ENCODE peak calls at places on chromosomes 12 and 14, in eight cellular contexts. One of them, this sample, is unnamed.

GRCh38 chr12:124100572-124101178 is 127.7 kb downstream of the ZNF664 start:
- DNase-seq in prostate gland: no peak
- DNase-seq in transverse colon: no peak
- DNase-seq in GM13976: no peak
- DNase-seq in endothelial cell: no peak
- DNase-seq in H9: no peak
- DNase-seq in GM10248: no peak
- DNase-seq in colonic mucosa: no peak
- DNase-seq in this sample: no peak

GRCh38 chr14:104596451-104596918 is 8.1 kb downstream of the TMEM179 start:
- DNase-seq in colonic mucosa: no peak
- DNase-seq in GM13976: no peak
- DNase-seq in endothelial cell: no peak
- DNase-seq in H9: no peak
- DNase-seq in prostate gland: no peak
- DNase-seq in GM10248: no peak
- DNase-seq in transverse colon: no peak
- DNase-seq in this sample: no peak

GRCh38 chr12:89163918-89164317 is 188.4 kb downstream of the DUSP6 start:
- DNase-seq in endothelial cell: no peak
- DNase-seq in prostate gland: no peak
- DNase-seq in transverse colon: no peak
- DNase-seq in H9: no peak
- DNase-seq in colonic mucosa: no peak
- DNase-seq in GM10248: no peak
- DNase-seq in GM13976: no peak
- DNase-seq in this sample: no peak

GRCh38 chr12:131536337-131536736 is 174.6 kb upstream of the SFSWAP start:
- DNase-seq in endothelial cell: no peak
- DNase-seq in GM10248: no peak
- DNase-seq in prostate gland: no peak
- DNase-seq in transverse colon: no peak
- DNase-seq in H9: no peak
- DNase-seq in colonic mucosa: no peak
- DNase-seq in GM13976: peak; percentile 20
- DNase-seq in this sample: no peak

GRCh38 chr14:67491285-67491684 is 2.8 kb upstream of the TMEM229B start:
- DNase-seq in GM10248: no peak
- DNase-seq in transverse colon: no peak
- DNase-seq in prostate gland: no peak
- DNase-seq in GM13976: no peak
- DNase-seq in endothelial cell: no peak
- DNase-seq in H9: no peak
- DNase-seq in colonic mucosa: no peak
- DNase-seq in this sample: no peak

GRCh38 chr12:130838284-130838950 is 633 bp downstream of the STX2 start:
- DNase-seq in colonic mucosa: peak; percentile 25
- DNase-seq in endothelial cell: peak; percentile 39
- DNase-seq in transverse colon: peak; percentile 25
- DNase-seq in H9: peak; percentile 66
- DNase-seq in GM13976: peak; percentile 54
- DNase-seq in GM10248: peak; percentile 39
- DNase-seq in prostate gland: peak; percentile 25
- DNase-seq in this sample: no peak

GRCh38 chr12:49674318-49674985 is 32.8 kb downstream of the FMNL3 start:
- DNase-seq in colonic mucosa: no peak
- DNase-seq in prostate gland: no peak
- DNase-seq in endothelial cell: no peak
- DNase-seq in GM13976: no peak
- DNase-seq in transverse colon: no peak
- DNase-seq in H9: no peak
- DNase-seq in GM10248: no peak
- DNase-seq in this sample: no peak

GRCh38 chr12:113919791-113920190 is 46.3 kb downstream of the RBM19 start:
- DNase-seq in H9: no peak
- DNase-seq in GM10248: no peak
- DNase-seq in transverse colon: no peak
- DNase-seq in GM13976: no peak
- DNase-seq in endothelial cell: no peak
- DNase-seq in colonic mucosa: no peak
- DNase-seq in prostate gland: no peak
- DNase-seq in this sample: no peak

GRCh38 chr14:77848031-77848430 is 48.1 kb downstream of the ADCK1 start:
- DNase-seq in colonic mucosa: no peak
- DNase-seq in GM10248: no peak
- DNase-seq in transverse colon: no peak
- DNase-seq in GM13976: no peak
- DNase-seq in endothelial cell: no peak
- DNase-seq in H9: no peak
- DNase-seq in prostate gland: no peak
- DNase-seq in this sample: no peak

GRCh38 chr12:66573605-66574004 is 105.3 kb downstream of the GRIP1 start:
- DNase-seq in prostate gland: no peak
- DNase-seq in transverse colon: peak; percentile 7
- DNase-seq in GM10248: no peak
- DNase-seq in GM13976: no peak
- DNase-seq in colonic mucosa: no peak
- DNase-seq in H9: no peak
- DNase-seq in endothelial cell: no peak
- DNase-seq in this sample: no peak

GRCh38 chr12:77032406-77032805 is 33.0 kb downstream of the E2F7 start:
- DNase-seq in endothelial cell: no peak
- DNase-seq in colonic mucosa: no peak
- DNase-seq in H9: no peak
- DNase-seq in GM13976: no peak
- DNase-seq in prostate gland: no peak
- DNase-seq in transverse colon: no peak
- DNase-seq in GM10248: no peak
- DNase-seq in this sample: no peak

GRCh38 chr12:69648476-69648875 is 37.8 kb upstream of the LRRC10 start:
- DNase-seq in H9: no peak
- DNase-seq in GM13976: no peak
- DNase-seq in endothelial cell: no peak
- DNase-seq in prostate gland: no peak
- DNase-seq in GM10248: no peak
- DNase-seq in transverse colon: no peak
- DNase-seq in colonic mucosa: no peak
- DNase-seq in this sample: no peak

GRCh38 chr12:69651922-69652321 is 41.2 kb upstream of the LRRC10 start:
- DNase-seq in GM10248: no peak
- DNase-seq in H9: no peak
- DNase-seq in colonic mucosa: no peak
- DNase-seq in prostate gland: no peak
- DNase-seq in endothelial cell: no peak
- DNase-seq in transverse colon: no peak
- DNase-seq in GM13976: no peak
- DNase-seq in this sample: no peak

GRCh38 chr12:69647178-69647577 is 36.5 kb upstream of the LRRC10 start:
- DNase-seq in colonic mucosa: no peak
- DNase-seq in transverse colon: no peak
- DNase-seq in prostate gland: no peak
- DNase-seq in endothelial cell: no peak
- DNase-seq in GM10248: no peak
- DNase-seq in GM13976: no peak
- DNase-seq in H9: no peak
- DNase-seq in this sample: no peak

GRCh38 chr12:69653703-69654102 is 43.0 kb upstream of the LRRC10 start:
- DNase-seq in GM13976: no peak
- DNase-seq in prostate gland: no peak
- DNase-seq in colonic mucosa: no peak
- DNase-seq in GM10248: no peak
- DNase-seq in transverse colon: no peak
- DNase-seq in H9: no peak
- DNase-seq in endothelial cell: no peak
- DNase-seq in this sample: no peak

GRCh38 chr12:69649529-69649928 is 38.8 kb upstream of the LRRC10 start:
- DNase-seq in prostate gland: no peak
- DNase-seq in endothelial cell: no peak
- DNase-seq in colonic mucosa: no peak
- DNase-seq in GM10248: no peak
- DNase-seq in transverse colon: no peak
- DNase-seq in H9: no peak
- DNase-seq in GM13976: no peak
- DNase-seq in this sample: no peak
- TF ChIP-seq CTCF in prostate gland: no peak
- TF ChIP-seq CTCF in endothelial cell: no peak
- TF ChIP-seq CTCF in colonic mucosa: no peak
- TF ChIP-seq CTCF in GM10248: no peak
- TF ChIP-seq CTCF in transverse colon: no peak
- TF ChIP-seq CTCF in H9: no peak
- TF ChIP-seq CTCF in GM13976: no peak
- TF ChIP-seq CTCF in this sample: no peak

DNA sequence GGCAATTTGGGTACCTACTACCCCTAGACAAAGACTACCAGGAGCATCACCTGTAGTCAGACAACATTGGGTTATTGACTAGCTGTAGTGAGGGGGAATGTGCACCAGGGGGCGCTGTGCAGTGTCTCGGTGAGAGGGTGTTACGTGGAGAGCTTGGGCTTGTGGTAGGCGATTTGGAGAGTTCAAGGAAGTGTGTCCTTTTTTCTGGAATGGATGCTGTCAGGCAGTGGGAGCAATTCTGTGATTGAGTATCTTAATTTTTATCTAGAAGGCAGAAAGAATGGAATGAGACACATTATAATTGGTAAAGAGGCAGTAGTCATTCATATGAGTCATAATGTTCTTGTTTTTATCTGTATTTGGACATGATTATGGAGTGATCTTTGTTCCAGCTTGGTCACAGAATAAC is 187.7 kb downstream of the GALC start:
- DNase-seq in GM10248: peak; percentile 39
- DNase-seq in endothelial cell: peak; percentile 63
- DNase-seq in transverse colon: no peak
- DNase-seq in prostate gland: no peak
- DNase-seq in colonic mucosa: peak; percentile 49
- DNase-seq in GM13976: peak; percentile 36
- DNase-seq in H9: peak; percentile 78
- DNase-seq in this sample: no peak
- TF ChIP-seq CTCF in GM10248: peak; percentile 48
- TF ChIP-seq CTCF in endothelial cell: peak; percentile 92
- TF ChIP-seq CTCF in transverse colon: peak; percentile 35
- TF ChIP-seq CTCF in prostate gland: no peak
- TF ChIP-seq CTCF in colonic mucosa: no peak
- TF ChIP-seq CTCF in GM13976: peak; percentile 44
- TF ChIP-seq CTCF in H9: peak; percentile 81
- TF ChIP-seq CTCF in this sample: peak; percentile 33

GRCh38 chr14:103031956-103032355 is 25.4 kb downstream of the CDC42BPB start:
- DNase-seq in prostate gland: no peak
- DNase-seq in H9: no peak
- DNase-seq in GM13976: no peak
- DNase-seq in GM10248: no peak
- DNase-seq in transverse colon: peak; percentile 49
- DNase-seq in endothelial cell: peak; percentile 29
- DNase-seq in colonic mucosa: peak; percentile 55
- DNase-seq in this sample: no peak
- TF ChIP-seq CTCF in prostate gland: no peak
- TF ChIP-seq CTCF in H9: peak; percentile 50
- TF ChIP-seq CTCF in GM13976: no peak
- TF ChIP-seq CTCF in GM10248: no peak
- TF ChIP-seq CTCF in transverse colon: peak; percentile 13
- TF ChIP-seq CTCF in endothelial cell: no peak
- TF ChIP-seq CTCF in colonic mucosa: no peak
- TF ChIP-seq CTCF in this sample: peak; percentile 31

DNA sequence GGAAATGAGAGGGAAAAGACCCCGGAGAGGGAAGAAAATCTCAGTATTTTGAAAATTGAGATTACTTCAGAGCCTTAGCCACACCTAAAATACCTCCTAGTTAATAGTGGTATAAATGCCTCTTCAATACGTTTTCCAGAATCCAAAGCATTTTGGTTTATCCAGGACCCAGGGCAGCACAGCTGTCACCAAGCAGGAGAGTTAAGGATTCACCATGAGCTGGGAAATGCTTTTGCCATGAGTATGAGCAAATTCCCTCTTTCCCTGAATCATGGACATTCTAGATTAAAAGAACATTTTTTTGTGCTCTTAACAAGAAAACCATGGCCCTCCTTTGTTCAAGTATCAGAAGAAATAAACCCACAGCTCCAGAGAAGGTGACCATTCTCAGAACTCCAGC is 21.8 kb upstream of the RTRAF start:
- DNase-seq in H9: no peak
- DNase-seq in prostate gland: no peak
- DNase-seq in GM13976: no peak
- DNase-seq in GM10248: no peak
- DNase-seq in endothelial cell: no peak
- DNase-seq in colonic mucosa: no peak
- DNase-seq in transverse colon: no peak
- DNase-seq in this sample: no peak
- TF ChIP-seq CTCF in H9: no peak
- TF ChIP-seq CTCF in prostate gland: no peak
- TF ChIP-seq CTCF in GM13976: no peak
- TF ChIP-seq CTCF in GM10248: no peak
- TF ChIP-seq CTCF in endothelial cell: no peak
- TF ChIP-seq CTCF in colonic mucosa: no peak
- TF ChIP-seq CTCF in transverse colon: no peak
- TF ChIP-seq CTCF in this sample: no peak

GRCh38 chr12:53755451-53756290 is 3.9 kb upstream of the CISTR start:
- DNase-seq in prostate gland: no peak
- DNase-seq in transverse colon: no peak
- DNase-seq in colonic mucosa: no peak
- DNase-seq in H9: peak; percentile 78
- DNase-seq in GM13976: no peak
- DNase-seq in endothelial cell: no peak
- DNase-seq in GM10248: no peak
- DNase-seq in this sample: no peak
- TF ChIP-seq CTCF in prostate gland: no peak
- TF ChIP-seq CTCF in transverse colon: no peak
- TF ChIP-seq CTCF in colonic mucosa: no peak
- TF ChIP-seq CTCF in H9: peak; percentile 62
- TF ChIP-seq CTCF in GM13976: peak; percentile 35
- TF ChIP-seq CTCF in endothelial cell: peak; percentile 32
- TF ChIP-seq CTCF in GM10248: peak; percentile 33
- TF ChIP-seq CTCF in this sample: no peak

GRCh38 chr12:107135177-107135576 is 41.8 kb upstream of the CRY1 start:
- DNase-seq in GM10248: no peak
- DNase-seq in prostate gland: no peak
- DNase-seq in colonic mucosa: no peak
- DNase-seq in endothelial cell: no peak
- DNase-seq in GM13976: no peak
- DNase-seq in H9: peak; percentile 52
- DNase-seq in transverse colon: no peak
- DNase-seq in this sample: no peak

GRCh38 chr12:107131832-107132616 is 38.7 kb upstream of the CRY1 start:
- DNase-seq in transverse colon: no peak
- DNase-seq in colonic mucosa: peak; percentile 21
- DNase-seq in GM10248: peak; percentile 51
- DNase-seq in H9: peak; percentile 41
- DNase-seq in GM13976: peak; percentile 44
- DNase-seq in endothelial cell: peak; percentile 46
- DNase-seq in prostate gland: peak; percentile 42
- DNase-seq in this sample: peak; percentile 11

GRCh38 chr12:107130830-107131760 is 37.7 kb upstream of the CRY1 start:
- DNase-seq in colonic mucosa: no peak
- DNase-seq in endothelial cell: no peak
- DNase-seq in GM13976: no peak
- DNase-seq in GM10248: no peak
- DNase-seq in prostate gland: no peak
- DNase-seq in transverse colon: no peak
- DNase-seq in H9: no peak
- DNase-seq in this sample: no peak

GRCh38 chr12:107134558-107134957 is 41.2 kb upstream of the CRY1 start:
- DNase-seq in prostate gland: no peak
- DNase-seq in H9: peak; percentile 84
- DNase-seq in colonic mucosa: no peak
- DNase-seq in endothelial cell: peak; percentile 22
- DNase-seq in transverse colon: no peak
- DNase-seq in GM13976: no peak
- DNase-seq in GM10248: no peak
- DNase-seq in this sample: no peak

GRCh38 chr12:107133462-107133861 is 40.1 kb upstream of the CRY1 start:
- DNase-seq in endothelial cell: no peak
- DNase-seq in colonic mucosa: no peak
- DNase-seq in GM13976: no peak
- DNase-seq in prostate gland: no peak
- DNase-seq in transverse colon: no peak
- DNase-seq in GM10248: no peak
- DNase-seq in H9: no peak
- DNase-seq in this sample: no peak
- TF ChIP-seq CTCF in endothelial cell: no peak
- TF ChIP-seq CTCF in colonic mucosa: no peak
- TF ChIP-seq CTCF in GM13976: no peak
- TF ChIP-seq CTCF in prostate gland: no peak
- TF ChIP-seq CTCF in transverse colon: no peak
- TF ChIP-seq CTCF in GM10248: no peak
- TF ChIP-seq CTCF in H9: no peak
- TF ChIP-seq CTCF in this sample: peak; percentile 15